ENCODE peak calls at places on chromosomes 4 and X, in six cellular contexts. D is osteocyte; X is coronary artery; A is tibial artery; W is CD4-positive, alpha-beta T cell; V is epithelial cell of esophagus. R is an unnamed sample.

GRCh38 chr4:110900206-110900769 is 277.4 kb upstream of the PITX2 start:
- DNase-seq in A (no peak), W (no peak), D (no peak), X (no peak), V (peak), R (no peak)

GRCh38 chr4:1682860-1683259 is 1.3 kb downstream of the FAM53A start:
- DNase-seq in A (no peak), V (no peak), D (no peak), W (no peak), X (no peak), R (no peak)

GRCh38 chrX:123267220-123267619 is 83.1 kb downstream of the GRIA3 start:
- DNase-seq in A (no peak), W (no peak), X (no peak), V (peak), D (no peak), R (no peak)

GRCh38 chrX:70422886-70423336 is at the start of gene GDPD2:
- DNase-seq in V (peak), A (no peak), D (no peak), W (no peak), X (no peak), R (no peak)

GRCh38 chr4:13983189-13983790 is 355.8 kb upstream of the BOD1L1 start:
- DNase-seq in W (no peak), V (no peak), A (no peak), D (no peak), X (no peak), R (no peak)

GRCh38 chr4:125750827-125751466 is 436.2 kb downstream of the FAT4 start:
- DNase-seq in X (no peak), D (no peak), A (no peak), W (no peak), V (no peak), R (no peak)

GRCh38 chr4:145829629-145830395 is 108.8 kb downstream of the ZNF827 start:
- DNase-seq in A (no peak), V (no peak), W (no peak), D (no peak), X (no peak), R (no peak)

GRCh38 chr4:104818579-104818978 is 323.9 kb upstream of the CXXC4 start:
- DNase-seq in V (no peak), D (no peak), W (no peak), A (no peak), X (no peak), R (no peak)

GRCh38 chr4:534101-534575 is 35.1 kb downstream of the PIGG start:
- DNase-seq in V (no peak), D (peak), A (no peak), W (no peak), X (peak), R (no peak)

GRCh38 chr4:24845132-24845531 is 49.8 kb downstream of the SOD3 start:
- DNase-seq in V (no peak), D (no peak), X (no peak), W (no peak), A (no peak), R (no peak)
- TF ChIP-seq CTCF in V (no peak), D (no peak), X (no peak), W (no peak), A (no peak), R (no peak)

DNA sequence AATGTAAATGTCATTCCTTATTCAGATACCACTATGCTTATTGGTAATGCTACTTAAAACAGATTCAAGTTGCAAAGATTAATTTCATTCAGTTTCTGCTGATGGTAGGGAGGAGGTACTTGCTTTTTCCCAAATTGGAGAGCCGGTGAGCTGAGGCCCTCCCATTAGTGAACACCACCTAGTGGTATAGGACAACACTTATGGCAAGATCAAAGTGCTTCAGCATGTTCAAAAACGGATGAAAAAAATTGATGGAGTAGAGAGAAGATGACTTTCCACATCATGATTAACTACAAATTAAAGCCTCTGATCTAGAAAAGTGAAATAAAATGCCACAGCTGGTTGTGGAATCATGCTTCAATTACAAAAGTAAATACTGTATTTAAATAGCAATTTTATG is 112.9 kb downstream of the MBNL3 start:
- DNase-seq in W (no peak), D (no peak), A (no peak), X (no peak), V (peak), R (no peak)
- TF ChIP-seq CTCF in W (peak), D (no peak), A (no peak), X (no peak), V (peak), R (peak)

GRCh38 chr4:168995537-168996295 is 14.3 kb downstream of the CBR4 start:
- DNase-seq in D (no peak), V (peak), X (no peak), A (no peak), W (no peak), R (no peak)
- TF ChIP-seq CTCF in D (peak), V (peak), X (no peak), A (peak), W (no peak), R (no peak)

DNA sequence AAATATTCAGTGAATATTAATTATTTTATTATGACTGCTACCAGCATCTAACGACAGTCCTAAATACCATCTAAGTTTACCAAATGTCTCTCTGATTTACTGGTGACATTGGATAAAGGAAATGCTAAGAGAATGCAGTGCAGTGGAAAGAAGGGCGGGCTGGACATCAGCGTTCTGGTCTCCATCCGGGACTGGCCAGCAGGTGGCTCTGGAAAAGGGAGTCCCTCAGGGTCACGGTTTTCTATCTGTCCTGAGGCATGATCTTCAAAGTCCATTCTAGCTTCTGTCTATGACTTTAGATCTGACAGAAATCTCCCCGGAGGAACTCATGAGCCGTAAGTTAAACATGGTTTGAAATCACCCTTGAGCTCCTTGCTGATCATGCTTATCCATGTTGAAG is 3.3 kb downstream of the TRIM2 start:
- DNase-seq in D (no peak), A (no peak), V (no peak), W (no peak), X (no peak), R (no peak)
- TF ChIP-seq CTCF in D (peak), A (peak), V (peak), W (no peak), X (peak), R (peak)

GRCh38 chr4:164997941-164998340 is 20.5 kb upstream of the TRIM61 start:
- DNase-seq in A (no peak), D (no peak), V (no peak), X (no peak), W (no peak), R (no peak)

GRCh38 chr4:164997324-164997723 is 19.9 kb upstream of the TRIM61 start:
- DNase-seq in D (no peak), X (no peak), W (no peak), V (peak), A (no peak), R (no peak)
- TF ChIP-seq CTCF in D (no peak), X (no peak), W (no peak), V (peak), A (no peak), R (no peak)

R was measured in CD14-positive monocyte.